ENCODE peak calls at places on chromosome 16, in ten cellular contexts. B is cardiac fibroblast, E is dorsolateral prefrontal cortex, F is upper lobe of right lung, R is Peyer's patch, T is stomach, D is pancreas, I is B cell, S is GM06990, P is uterus. N is an unnamed sample.

GRCh38 chr16:8611886-8612595 is 9.5 kb upstream of the METTL22 start:
- DNase-seq in B (peak; percentile 58), E (no peak), F (no peak), R (no peak), T (no peak), D (no peak), I (no peak), S (no peak), P (no peak), N (no peak)

GRCh38 chr16:35523991-35524390 is 2064.6 kb downstream of the TP53TG3F start:
- DNase-seq in B (no peak), E (no peak), F (no peak), R (no peak), T (no peak), D (no peak), I (no peak), S (no peak), P (no peak), N (no peak)

GRCh38 chr16:80265624-80266306 is 275.0 kb upstream of the DYNLRB2 start:
- DNase-seq in B (peak; percentile 56), E (no peak), F (no peak), R (peak; percentile 47), T (no peak), D (no peak), I (no peak), S (no peak), P (no peak), N (no peak)

GRCh38 chr16:81456523-81457325 is 12.1 kb downstream of the CMIP start:
- DNase-seq in B (no peak), E (no peak), F (no peak), R (peak; percentile 87), T (peak; percentile 44), D (peak; percentile 61), I (no peak), S (no peak), P (no peak), N (no peak)

GRCh38 chr16:55263271-55264250 is 60.4 kb upstream of the IRX6 start:
- DNase-seq in B (no peak), E (no peak), F (no peak), R (no peak), T (no peak), D (no peak), I (no peak), S (no peak), P (no peak), N (no peak)

GRCh38 chr16:49492090-49492801 is 118.6 kb downstream of the C16orf78 start:
- DNase-seq in B (peak; percentile 9), E (peak; percentile 67), F (peak; percentile 72), R (peak; percentile 56), T (peak; percentile 44), D (peak; percentile 15), I (peak; percentile 83), S (no peak), P (peak; percentile 64), N (peak; percentile 83)

GRCh38 chr16:81786321-81786720 is 7.2 kb downstream of the PLCG2 start:
- DNase-seq in B (peak; percentile 15), E (no peak), F (no peak), R (no peak), T (no peak), D (no peak), I (no peak), S (no peak), P (no peak), N (no peak)

GRCh38 chr16:68778551-68779231 is 41.6 kb downstream of the CDH1 start:
- DNase-seq in B (no peak), E (no peak), F (no peak), R (no peak), T (peak; percentile 73), D (peak; percentile 88), I (no peak), S (no peak), P (no peak), N (no peak)

GRCh38 chr16:11796227-11797165 is 562 bp downstream of the ZC3H7A start:
- DNase-seq in B (peak; percentile 57), E (peak; percentile 68), F (peak; percentile 85), R (peak; percentile 79), T (peak; percentile 62), D (peak; percentile 64), I (peak; percentile 36), S (peak; percentile 50), P (peak; percentile 64), N (peak; percentile 34)

GRCh38 chr16:56203052-56203451 is 11.8 kb downstream of the GNAO1 start:
- DNase-seq in B (peak; percentile 28), E (no peak), F (no peak), R (peak; percentile 66), T (no peak), D (no peak), I (peak; percentile 63), S (no peak), P (no peak), N (peak; percentile 40)

GRCh38 chr16:71923941-71924690 is 28.8 kb downstream of the IST1 start:
- DNase-seq in B (peak; percentile 53), E (no peak), F (no peak), R (no peak), T (no peak), D (no peak), I (no peak), S (no peak), P (no peak), N (no peak)

GRCh38 chr16:66248096-66248495 is 118.4 kb upstream of the CDH5 start:
- DNase-seq in B (peak; percentile 31), E (no peak), F (no peak), R (peak; percentile 66), T (peak; percentile 37), D (no peak), I (no peak), S (no peak), P (peak; percentile 78), N (no peak)

GRCh38 chr16:85851034-85851780 is 47.8 kb upstream of the IRF8 start:
- DNase-seq in B (no peak), E (no peak), F (no peak), R (peak; percentile 43), T (no peak), D (no peak), I (peak; percentile 7), S (no peak), P (no peak), N (no peak)

GRCh38 chr16:80231888-80232287 is 308.9 kb upstream of the DYNLRB2 start:
- DNase-seq in B (peak; percentile 83), E (no peak), F (no peak), R (no peak), T (no peak), D (no peak), I (no peak), S (peak; percentile 23), P (no peak), N (peak; percentile 18)

GRCh38 chr16:29807426-29808218 is 1.3 kb downstream of the MAZ start:
- DNase-seq in B (peak; percentile 96), E (peak; percentile 90), F (peak; percentile 94), R (peak; percentile 94), T (peak; percentile 89), D (peak; percentile 76), I (peak; percentile 83), S (peak; percentile 91), P (peak; percentile 89), N (peak; percentile 77)

GRCh38 chr16:8183186-8184099 is 406.9 kb downstream of the TMEM114 start:
- DNase-seq in B (no peak), E (no peak), F (no peak), R (no peak), T (no peak), D (no peak), I (no peak), S (no peak), P (no peak), N (no peak)

GRCh38 chr16:67278773-67279295 is 498 bp upstream of the PLEKHG4 start:
- DNase-seq in B (no peak), E (no peak), F (no peak), R (peak; percentile 61), T (no peak), D (no peak), I (peak; percentile 83), S (no peak), P (peak; percentile 41), N (peak; percentile 78)
- TF ChIP-seq CTCF in B (peak; percentile 11), E (no peak), F (peak; percentile 29), R (peak; percentile 30), T (no peak), D (no peak), I (no peak), S (peak; percentile 58), P (no peak), N (peak; percentile 42)

DNA sequence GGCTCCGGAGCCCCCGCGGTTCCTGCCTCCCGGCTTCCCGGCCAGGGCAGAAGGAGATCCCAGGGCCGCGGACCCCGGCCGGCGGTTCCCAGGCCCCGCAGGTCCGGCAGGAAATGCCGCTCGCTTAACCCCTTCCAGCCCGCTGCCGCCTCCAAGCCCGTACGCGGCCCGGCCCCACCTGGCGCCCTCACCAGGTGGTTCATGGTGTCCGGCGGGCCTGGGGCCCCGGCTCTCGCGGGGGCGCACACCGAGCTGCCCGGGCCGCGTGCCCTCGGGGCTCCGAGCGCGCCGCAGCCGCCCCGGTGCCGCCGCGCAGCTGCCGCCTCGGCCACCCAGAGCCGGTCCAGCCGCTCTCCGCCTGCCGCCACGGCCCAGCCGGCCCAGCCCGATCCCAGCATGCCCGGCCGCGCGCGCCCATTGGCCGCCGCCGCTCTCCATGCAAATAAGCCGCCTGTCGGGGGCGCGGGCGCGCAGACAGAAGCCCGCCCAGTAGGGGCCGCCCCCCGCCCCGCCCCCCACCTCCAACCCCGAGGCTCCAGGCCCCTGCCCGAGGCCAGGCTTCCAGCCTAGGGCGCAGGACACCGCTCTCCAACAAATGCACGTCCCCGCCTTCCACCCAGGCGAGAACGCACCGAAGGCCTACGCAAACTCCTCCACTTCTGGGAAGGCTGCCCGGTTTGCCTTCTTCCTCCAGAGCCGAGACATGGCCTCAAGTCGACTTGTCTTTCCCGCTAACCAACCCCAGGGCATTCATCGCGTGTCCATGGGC is at the start of gene BCAR1:
- DNase-seq in B (peak; percentile 81), E (peak; percentile 92), F (peak; percentile 96), R (peak; percentile 87), T (peak; percentile 93), D (peak; percentile 88), I (no peak), S (peak; percentile 81), P (peak; percentile 89), N (peak; percentile 93)
- TF ChIP-seq CTCF in B (no peak), E (peak; percentile 48), F (no peak), R (no peak), T (peak; percentile 30), D (no peak), I (no peak), S (no peak), P (peak; percentile 6), N (peak; percentile 12)

DNA sequence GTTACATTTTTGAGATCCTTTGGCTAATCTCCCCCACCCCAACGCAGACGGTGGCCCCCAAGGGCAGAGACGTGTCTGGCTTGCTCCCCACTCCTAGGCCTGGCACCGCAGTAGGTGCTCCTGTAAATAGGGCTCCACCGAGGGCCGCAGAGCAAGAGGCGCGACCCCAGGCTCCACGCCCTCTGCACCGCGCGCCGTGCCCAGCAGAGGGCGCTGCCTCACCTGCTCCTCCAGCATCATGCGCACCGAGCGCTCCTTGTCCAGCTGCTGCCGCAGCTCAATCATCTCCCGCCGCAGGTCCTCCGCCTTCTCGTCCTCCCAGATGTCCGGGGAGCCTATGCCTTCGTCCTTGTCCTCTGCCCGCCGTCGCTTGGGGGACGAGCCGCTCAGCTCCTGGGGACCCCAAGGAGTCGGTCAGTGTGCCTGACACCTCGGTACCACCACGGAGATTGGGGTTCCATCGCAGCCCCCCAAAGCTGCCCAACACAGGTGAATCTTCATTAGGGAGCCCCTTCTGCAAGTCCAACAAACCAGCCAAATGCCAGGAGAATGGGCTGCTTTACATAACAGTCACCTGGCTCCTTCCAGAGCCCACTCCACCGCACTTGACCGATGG is 11.2 kb downstream of the TFAP4 start:
- DNase-seq in B (peak; percentile 35), E (no peak), F (no peak), R (no peak), T (no peak), D (no peak), I (peak; percentile 71), S (peak; percentile 42), P (peak; percentile 50), N (peak; percentile 49)
- TF ChIP-seq CTCF in B (peak; percentile 63), E (peak; percentile 57), F (peak; percentile 67), R (peak; percentile 50), T (peak; percentile 56), D (peak; percentile 34), I (peak; percentile 36), S (peak; percentile 42), P (peak; percentile 43), N (peak; percentile 40)

GRCh38 chr16:87681990-87682570 is 79.8 kb downstream of the JPH3 start:
- DNase-seq in B (peak; percentile 74), E (no peak), F (no peak), R (no peak), T (no peak), D (no peak), I (no peak), S (no peak), P (no peak), N (no peak)
- TF ChIP-seq CTCF in B (peak; percentile 59), E (no peak), F (no peak), R (no peak), T (no peak), D (no peak), I (no peak), S (peak; percentile 71), P (no peak), N (no peak)

N was measured in GM10248.